ENCODE peak calls at places on chromosomes 3 and 15, in eight cellular contexts. F, W, C, Z, D, B, L and H are unnamed samples.

GRCh38 chr3:188151438-188151837 is 2.5 kb upstream of the LPP start:
- DNase-seq in Z (peak), W (no peak), B (no peak), F (no peak), L (no peak), D (no peak), C (no peak), H (no peak)

GRCh38 chr3:128385080-128385832 is 81.4 kb downstream of the DNAJB8 start:
- DNase-seq in D (no peak), F (no peak), L (peak), Z (peak), C (no peak), B (peak), W (no peak), H (no peak)

GRCh38 chr3:184129012-184129411 is 6.1 kb upstream of the EIF2B5 start:
- DNase-seq in Z (peak), W (no peak), L (no peak), C (no peak), B (peak), D (no peak), F (no peak), H (no peak)

GRCh38 chr3:153756816-153757215 is 364.4 kb upstream of the ARHGEF26 start:
- DNase-seq in L (no peak), Z (no peak), D (no peak), W (no peak), C (no peak), F (no peak), B (peak), H (no peak)

GRCh38 chr15:45253330-45253729 is 1.3 kb downstream of the SLC28A2 start:
- DNase-seq in B (no peak), W (no peak), F (no peak), Z (no peak), C (no peak), L (no peak), D (no peak), H (no peak)

GRCh38 chr3:24598691-24599090 is 104.0 kb upstream of the THRB start:
- DNase-seq in C (no peak), L (no peak), D (no peak), F (no peak), Z (no peak), W (no peak), B (no peak), H (no peak)

GRCh38 chr15:59140422-59141226 is 35.7 kb downstream of the CCNB2 start:
- DNase-seq in W (no peak), L (no peak), Z (peak), F (peak), B (no peak), D (no peak), C (no peak), H (no peak)

GRCh38 chr15:34365073-34365825 is 1.7 kb downstream of the LPCAT4 start:
- DNase-seq in Z (no peak), B (peak), C (no peak), W (no peak), L (no peak), F (peak), D (no peak), H (no peak)

GRCh38 chr3:84759361-84759760 is 199.4 kb upstream of the CADM2 start:
- DNase-seq in W (no peak), C (no peak), L (no peak), B (no peak), F (no peak), Z (no peak), D (no peak), H (no peak)

GRCh38 chr3:18019178-18019530 is 276.7 kb upstream of the TBC1D5 start:
- DNase-seq in F (no peak), C (no peak), B (no peak), W (no peak), Z (no peak), D (no peak), L (no peak), H (no peak)

GRCh38 chr15:37103475-37104071 is 3.2 kb upstream of the MEIS2 start:
- DNase-seq in B (no peak), C (no peak), W (no peak), L (peak), D (no peak), Z (no peak), F (no peak), H (no peak)

GRCh38 chr3:121748638-121749275 is 784 bp downstream of the GOLGB1 start:
- DNase-seq in Z (peak), L (no peak), C (no peak), W (no peak), D (no peak), F (no peak), B (peak), H (no peak)

GRCh38 chr3:137075020-137075419 is 117.2 kb downstream of the IL20RB start:
- DNase-seq in Z (no peak), L (no peak), F (no peak), C (no peak), B (no peak), D (no peak), W (no peak), H (no peak)

GRCh38 chr15:99169769-99170311 is 65.0 kb downstream of the SYNM start:
- DNase-seq in C (no peak), D (no peak), Z (peak), B (peak), F (no peak), W (no peak), L (peak), H (no peak)

GRCh38 chr3:164208846-164209245 is 869.5 kb downstream of the SI start:
- DNase-seq in D (no peak), Z (no peak), F (no peak), L (no peak), W (no peak), B (peak), C (no peak), H (no peak)

GRCh38 chr3:2765002-2765579 is 345.1 kb downstream of the IL5RA start:
- DNase-seq in W (no peak), F (no peak), D (no peak), B (no peak), L (no peak), Z (no peak), C (no peak), H (no peak)

GRCh38 chr3:48428863-48429415 is 947 bp downstream of the PLXNB1 start:
- DNase-seq in B (no peak), L (peak), C (no peak), W (no peak), D (no peak), Z (peak), F (peak), H (peak)

GRCh38 chr15:62972814-62973213 is 69.7 kb upstream of the TPM1 start:
- DNase-seq in W (no peak), B (peak), L (no peak), C (no peak), Z (peak), F (no peak), D (no peak), H (no peak)

GRCh38 chr15:55457401-55458022 is 49.2 kb downstream of the PIERCE2 start:
- DNase-seq in F (no peak), L (no peak), B (no peak), Z (no peak), W (no peak), D (no peak), C (no peak), H (no peak)

GRCh38 chr15:50542051-50542450 is 4.4 kb downstream of the USP50 start:
- DNase-seq in L (no peak), D (no peak), Z (peak), F (no peak), C (no peak), W (no peak), B (peak), H (no peak)

DNA sequence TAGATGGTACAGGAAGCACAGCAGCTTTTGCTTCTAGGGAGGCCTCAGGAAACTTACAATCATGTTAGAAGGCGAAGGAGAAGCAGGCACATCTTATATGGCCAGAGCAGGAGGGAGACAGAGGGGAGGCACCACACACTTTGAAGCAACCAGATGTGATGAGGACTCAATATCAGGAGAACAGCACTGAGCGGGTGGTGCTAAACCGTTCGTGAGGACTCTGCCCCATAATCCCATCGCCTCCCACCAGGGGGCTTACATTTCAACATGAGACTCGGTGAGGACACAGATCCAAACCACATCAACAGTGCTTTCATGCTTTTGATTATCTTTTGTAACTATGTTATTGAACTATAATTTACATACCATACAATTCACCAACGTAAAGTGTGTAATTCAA is 7.6 kb upstream of the TMEM44 start:
- DNase-seq in L (no peak), F (no peak), D (peak), Z (peak), W (no peak), B (peak), C (no peak), H (no peak)
- TF ChIP-seq CTCF in L (no peak), F (peak), D (peak), Z (peak), W (no peak), B (peak), C (no peak), H (no peak)

DNA sequence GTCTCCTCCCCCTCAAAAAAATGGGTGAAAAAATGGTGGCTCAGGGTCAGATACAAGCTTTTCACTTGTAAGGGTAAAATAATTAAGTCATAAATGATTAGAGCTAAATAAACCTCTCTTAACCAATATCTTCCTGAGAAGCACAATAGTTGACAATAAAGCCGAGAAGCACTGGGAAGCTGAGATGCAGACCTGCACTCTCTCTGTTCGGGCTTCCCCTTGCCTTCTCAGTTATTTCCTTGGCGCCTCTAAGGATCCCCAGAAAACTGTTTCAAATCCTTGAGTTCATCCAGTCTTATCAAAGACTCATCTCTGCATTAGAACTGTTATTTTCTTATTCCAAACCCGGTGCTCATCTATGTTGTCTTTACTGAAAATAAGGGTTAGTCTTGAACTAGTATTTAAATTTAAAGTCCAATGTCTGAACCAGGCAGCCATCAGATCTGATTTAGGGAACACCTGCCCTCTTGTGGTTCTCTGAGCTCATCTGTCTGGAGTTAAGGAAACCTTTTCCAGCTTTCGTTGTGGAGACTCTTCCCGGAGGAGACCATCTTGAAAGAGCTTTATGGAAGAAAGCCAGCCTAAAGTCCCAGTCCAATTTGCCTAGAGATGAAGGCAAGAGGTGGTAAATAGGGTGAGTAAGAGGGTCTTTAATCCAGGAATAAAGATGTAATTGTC is 256.4 kb upstream of the MCTP2 start:
- DNase-seq in Z (peak), W (no peak), B (peak), F (no peak), L (peak), C (no peak), D (no peak), H (no peak)
- TF ChIP-seq CTCF in Z (no peak), W (no peak), B (peak), F (peak), L (peak), C (no peak), D (no peak), H (peak)

GRCh38 chr3:8705575-8705974 is 28.0 kb upstream of the CAV3 start:
- DNase-seq in F (no peak), D (no peak), Z (no peak), C (no peak), L (no peak), B (no peak), W (no peak), H (no peak)

GRCh38 chr3:8702560-8702959 is 31.0 kb upstream of the CAV3 start:
- DNase-seq in F (no peak), L (no peak), D (no peak), C (no peak), W (no peak), B (no peak), Z (no peak), H (no peak)
- TF ChIP-seq CTCF in F (peak), L (no peak), D (no peak), C (no peak), W (no peak), B (peak), Z (peak), H (peak)

GRCh38 chr3:119582178-119582577 is 2.9 kb downstream of the ADPRH start:
- DNase-seq in L (no peak), W (no peak), F (no peak), C (no peak), Z (peak), B (no peak), D (no peak), H (no peak)

GRCh38 chr3:119575507-119575906 is 3.8 kb upstream of the ADPRH start:
- DNase-seq in Z (no peak), B (no peak), C (no peak), W (no peak), F (no peak), D (no peak), L (no peak), H (no peak)

GRCh38 chr3:119585193-119585592 is 5.9 kb downstream of the ADPRH start:
- DNase-seq in W (no peak), Z (no peak), F (no peak), L (no peak), B (no peak), D (no peak), C (no peak), H (no peak)

GRCh38 chr3:119579366-119580147 is at the start of gene ADPRH:
- DNase-seq in L (peak), B (peak), F (no peak), C (peak), W (no peak), D (peak), Z (peak), H (peak)

GRCh38 chr3:119580148-119580760 is 962 bp downstream of the ADPRH start:
- DNase-seq in F (no peak), D (no peak), W (no peak), B (no peak), L (peak), Z (no peak), C (peak), H (peak)
- TF ChIP-seq CTCF in F (no peak), D (no peak), W (no peak), B (no peak), L (no peak), Z (no peak), C (no peak), H (no peak)

GRCh38 chr3:194671900-194672808 is at the start of gene LSG1:
- DNase-seq in D (peak), L (peak), F (peak), C (peak), W (peak), Z (peak), B (peak), H (peak)

GRCh38 chr3:194673761-194674160 is 1.8 kb upstream of the LSG1 start:
- DNase-seq in W (no peak), B (no peak), D (no peak), L (no peak), C (no peak), Z (no peak), F (no peak), H (no peak)

GRCh38 chr3:194672876-194673275 is 885 bp upstream of the LSG1 start:
- DNase-seq in L (no peak), D (no peak), C (no peak), W (no peak), B (no peak), Z (no peak), F (no peak), H (no peak)

GRCh38 chr3:194675081-194675640 is 3.2 kb upstream of the LSG1 start:
- DNase-seq in Z (no peak), F (no peak), L (no peak), D (no peak), W (no peak), B (no peak), C (no peak), H (no peak)

GRCh38 chr3:194671511-194671899 is 486 bp downstream of the LSG1 start:
- DNase-seq in F (no peak), L (no peak), B (peak), Z (peak), D (peak), C (no peak), W (no peak), H (no peak)
- TF ChIP-seq CTCF in F (peak), L (peak), B (peak), Z (peak), D (peak), C (peak), W (peak), H (peak)

GRCh38 chr15:87954783-87955182 is 301.8 kb downstream of the NTRK3 start:
- DNase-seq in Z (no peak), W (no peak), D (no peak), B (peak), L (no peak), F (no peak), C (no peak), H (no peak)

GRCh38 chr15:87961851-87962816 is 294.4 kb downstream of the NTRK3 start:
- DNase-seq in L (no peak), C (no peak), D (no peak), Z (no peak), F (no peak), B (peak), W (no peak), H (no peak)

GRCh38 chr15:87955284-87955909 is 301.1 kb downstream of the NTRK3 start:
- DNase-seq in Z (no peak), B (no peak), D (no peak), W (no peak), F (peak), L (no peak), C (no peak), H (no peak)

GRCh38 chr15:87959658-87960057 is 296.9 kb downstream of the NTRK3 start:
- DNase-seq in W (no peak), D (no peak), F (no peak), Z (no peak), C (no peak), L (no peak), B (no peak), H (no peak)

GRCh38 chr15:87959080-87959479 is 297.5 kb downstream of the NTRK3 start:
- DNase-seq in L (no peak), Z (no peak), W (no peak), C (no peak), D (no peak), F (no peak), B (no peak), H (no peak)
- TF ChIP-seq CTCF in L (no peak), Z (peak), W (no peak), C (no peak), D (no peak), F (no peak), B (no peak), H (no peak)